ENCODE peak calls at places on chromosome 1, in eight cellular contexts. One of them, this sample, is unnamed.

GRCh38 chr1:190001187-190001586 is 476.5 kb downstream of the BRINP3 start:
- DNase-seq in glutamatergic neuron: no peak
- DNase-seq in cardiac muscle cell: no peak
- DNase-seq in Calu3: no peak
- DNase-seq in psoas muscle: no peak
- DNase-seq in upper lobe of right lung: no peak
- DNase-seq in astrocyte of the spinal cord: peak
- DNase-seq in SK-N-SH: no peak
- DNase-seq in this sample: no peak

GRCh38 chr1:2949966-2950925 is 71.0 kb upstream of the ACTRT2 start:
- DNase-seq in cardiac muscle cell: no peak
- DNase-seq in glutamatergic neuron: no peak
- DNase-seq in SK-N-SH: no peak
- DNase-seq in astrocyte of the spinal cord: no peak
- DNase-seq in psoas muscle: no peak
- DNase-seq in upper lobe of right lung: peak
- DNase-seq in Calu3: no peak
- DNase-seq in this sample: no peak

GRCh38 chr1:115478933-115479551 is 141.0 kb upstream of the NGF start:
- DNase-seq in SK-N-SH: peak
- DNase-seq in astrocyte of the spinal cord: no peak
- DNase-seq in psoas muscle: no peak
- DNase-seq in glutamatergic neuron: no peak
- DNase-seq in cardiac muscle cell: no peak
- DNase-seq in upper lobe of right lung: no peak
- DNase-seq in Calu3: no peak
- DNase-seq in this sample: no peak

GRCh38 chr1:61844006-61844405 is 101.7 kb downstream of the PATJ start:
- DNase-seq in astrocyte of the spinal cord: no peak
- DNase-seq in psoas muscle: no peak
- DNase-seq in Calu3: no peak
- DNase-seq in SK-N-SH: no peak
- DNase-seq in cardiac muscle cell: no peak
- DNase-seq in glutamatergic neuron: no peak
- DNase-seq in upper lobe of right lung: no peak
- DNase-seq in this sample: no peak

GRCh38 chr1:172219966-172220365 is 200.5 kb upstream of the C1orf105 start:
- DNase-seq in psoas muscle: no peak
- DNase-seq in upper lobe of right lung: no peak
- DNase-seq in Calu3: no peak
- DNase-seq in SK-N-SH: no peak
- DNase-seq in astrocyte of the spinal cord: no peak
- DNase-seq in glutamatergic neuron: no peak
- DNase-seq in cardiac muscle cell: no peak
- DNase-seq in this sample: no peak

GRCh38 chr1:204041232-204041767 is 31.6 kb upstream of the SOX13 start:
- DNase-seq in glutamatergic neuron: no peak
- DNase-seq in SK-N-SH: no peak
- DNase-seq in cardiac muscle cell: no peak
- DNase-seq in astrocyte of the spinal cord: no peak
- DNase-seq in Calu3: no peak
- DNase-seq in psoas muscle: peak
- DNase-seq in upper lobe of right lung: peak
- DNase-seq in this sample: no peak

GRCh38 chr1:10210841-10211804 is 753 bp downstream of the KIF1B start:
- DNase-seq in SK-N-SH: peak
- DNase-seq in astrocyte of the spinal cord: peak
- DNase-seq in Calu3: peak
- DNase-seq in cardiac muscle cell: peak
- DNase-seq in psoas muscle: peak
- DNase-seq in glutamatergic neuron: peak
- DNase-seq in upper lobe of right lung: peak
- DNase-seq in this sample: peak

GRCh38 chr1:227508431-227508830 is 54.9 kb upstream of the ZNF678 start:
- DNase-seq in astrocyte of the spinal cord: no peak
- DNase-seq in Calu3: no peak
- DNase-seq in psoas muscle: no peak
- DNase-seq in glutamatergic neuron: no peak
- DNase-seq in upper lobe of right lung: no peak
- DNase-seq in cardiac muscle cell: no peak
- DNase-seq in SK-N-SH: no peak
- DNase-seq in this sample: no peak

GRCh38 chr1:113226118-113226517 is 153.1 kb downstream of the LRIG2 start:
- DNase-seq in SK-N-SH: no peak
- DNase-seq in Calu3: no peak
- DNase-seq in astrocyte of the spinal cord: peak
- DNase-seq in psoas muscle: no peak
- DNase-seq in upper lobe of right lung: no peak
- DNase-seq in glutamatergic neuron: no peak
- DNase-seq in cardiac muscle cell: no peak
- DNase-seq in this sample: no peak

GRCh38 chr1:38138498-38139233 is 92.1 kb upstream of the POU3F1 start:
- DNase-seq in astrocyte of the spinal cord: peak
- DNase-seq in psoas muscle: peak
- DNase-seq in Calu3: no peak
- DNase-seq in cardiac muscle cell: peak
- DNase-seq in upper lobe of right lung: peak
- DNase-seq in SK-N-SH: no peak
- DNase-seq in glutamatergic neuron: no peak
- DNase-seq in this sample: peak

GRCh38 chr1:46118856-46119255 is 13.6 kb downstream of the PIK3R3 start:
- DNase-seq in cardiac muscle cell: no peak
- DNase-seq in glutamatergic neuron: no peak
- DNase-seq in SK-N-SH: no peak
- DNase-seq in psoas muscle: no peak
- DNase-seq in Calu3: no peak
- DNase-seq in upper lobe of right lung: no peak
- DNase-seq in astrocyte of the spinal cord: no peak
- DNase-seq in this sample: no peak

GRCh38 chr1:42260376-42261078 is 74.5 kb downstream of the FOXJ3 start:
- DNase-seq in cardiac muscle cell: no peak
- DNase-seq in Calu3: no peak
- DNase-seq in glutamatergic neuron: no peak
- DNase-seq in SK-N-SH: no peak
- DNase-seq in astrocyte of the spinal cord: no peak
- DNase-seq in psoas muscle: no peak
- DNase-seq in upper lobe of right lung: no peak
- DNase-seq in this sample: no peak

GRCh38 chr1:219144659-219145313 is 28.9 kb upstream of the LYPLAL1 start:
- DNase-seq in SK-N-SH: no peak
- DNase-seq in Calu3: no peak
- DNase-seq in psoas muscle: no peak
- DNase-seq in astrocyte of the spinal cord: no peak
- DNase-seq in upper lobe of right lung: no peak
- DNase-seq in cardiac muscle cell: no peak
- DNase-seq in glutamatergic neuron: no peak
- DNase-seq in this sample: no peak

GRCh38 chr1:71400050-71400449 is 319.2 kb upstream of the ZRANB2 start:
- DNase-seq in upper lobe of right lung: no peak
- DNase-seq in cardiac muscle cell: no peak
- DNase-seq in astrocyte of the spinal cord: no peak
- DNase-seq in psoas muscle: no peak
- DNase-seq in Calu3: no peak
- DNase-seq in SK-N-SH: no peak
- DNase-seq in glutamatergic neuron: no peak
- DNase-seq in this sample: no peak

GRCh38 chr1:201713093-201713810 is 115.7 kb upstream of the IPO9 start:
- DNase-seq in cardiac muscle cell: peak
- DNase-seq in astrocyte of the spinal cord: peak
- DNase-seq in glutamatergic neuron: peak
- DNase-seq in psoas muscle: peak
- DNase-seq in SK-N-SH: no peak
- DNase-seq in upper lobe of right lung: peak
- DNase-seq in Calu3: peak
- DNase-seq in this sample: peak

GRCh38 chr1:19478241-19478780 is 7.0 kb downstream of the CAPZB start:
- DNase-seq in upper lobe of right lung: no peak
- DNase-seq in psoas muscle: no peak
- DNase-seq in glutamatergic neuron: no peak
- DNase-seq in SK-N-SH: no peak
- DNase-seq in Calu3: no peak
- DNase-seq in astrocyte of the spinal cord: no peak
- DNase-seq in cardiac muscle cell: no peak
- DNase-seq in this sample: no peak

GRCh38 chr1:151612506-151613274 is 840 bp downstream of the SNX27 start:
- DNase-seq in glutamatergic neuron: peak
- DNase-seq in psoas muscle: peak
- DNase-seq in cardiac muscle cell: peak
- DNase-seq in astrocyte of the spinal cord: no peak
- DNase-seq in upper lobe of right lung: peak
- DNase-seq in Calu3: no peak
- DNase-seq in SK-N-SH: peak
- DNase-seq in this sample: no peak

GRCh38 chr1:119140177-119141019 is at the start of gene WARS2:
- DNase-seq in Calu3: peak
- DNase-seq in glutamatergic neuron: peak
- DNase-seq in psoas muscle: peak
- DNase-seq in upper lobe of right lung: peak
- DNase-seq in SK-N-SH: peak
- DNase-seq in astrocyte of the spinal cord: peak
- DNase-seq in cardiac muscle cell: peak
- DNase-seq in this sample: peak

GRCh38 chr1:165235158-165235776 is 121.2 kb downstream of the LMX1A start:
- DNase-seq in glutamatergic neuron: peak
- DNase-seq in Calu3: no peak
- DNase-seq in SK-N-SH: peak
- DNase-seq in astrocyte of the spinal cord: no peak
- DNase-seq in cardiac muscle cell: peak
- DNase-seq in upper lobe of right lung: no peak
- DNase-seq in psoas muscle: peak
- DNase-seq in this sample: no peak

GRCh38 chr1:200226268-200226968 is 183.4 kb downstream of the ZNF281 start:
- DNase-seq in astrocyte of the spinal cord: no peak
- DNase-seq in glutamatergic neuron: no peak
- DNase-seq in upper lobe of right lung: no peak
- DNase-seq in Calu3: no peak
- DNase-seq in cardiac muscle cell: no peak
- DNase-seq in psoas muscle: no peak
- DNase-seq in SK-N-SH: no peak
- DNase-seq in this sample: no peak

GRCh38 chr1:231981675-231982074 is 355.1 kb downstream of the DISC1 start:
- DNase-seq in upper lobe of right lung: no peak
- DNase-seq in psoas muscle: no peak
- DNase-seq in Calu3: no peak
- DNase-seq in astrocyte of the spinal cord: no peak
- DNase-seq in SK-N-SH: no peak
- DNase-seq in cardiac muscle cell: no peak
- DNase-seq in glutamatergic neuron: no peak
- DNase-seq in this sample: no peak

GRCh38 chr1:208924011-208924410 is 659.5 kb upstream of the CAMK1G start:
- DNase-seq in cardiac muscle cell: no peak
- DNase-seq in SK-N-SH: no peak
- DNase-seq in glutamatergic neuron: no peak
- DNase-seq in upper lobe of right lung: no peak
- DNase-seq in astrocyte of the spinal cord: peak
- DNase-seq in Calu3: no peak
- DNase-seq in psoas muscle: no peak
- DNase-seq in this sample: no peak

GRCh38 chr1:192580351-192580962 is 4.9 kb downstream of the RGS1 start:
- DNase-seq in SK-N-SH: no peak
- DNase-seq in glutamatergic neuron: no peak
- DNase-seq in upper lobe of right lung: no peak
- DNase-seq in astrocyte of the spinal cord: peak
- DNase-seq in Calu3: peak
- DNase-seq in psoas muscle: no peak
- DNase-seq in cardiac muscle cell: peak
- DNase-seq in this sample: peak

GRCh38 chr1:116919802-116920201 is 10.1 kb downstream of the PTGFRN start:
- DNase-seq in Calu3: no peak
- DNase-seq in cardiac muscle cell: peak
- DNase-seq in glutamatergic neuron: no peak
- DNase-seq in upper lobe of right lung: no peak
- DNase-seq in SK-N-SH: peak
- DNase-seq in astrocyte of the spinal cord: no peak
- DNase-seq in psoas muscle: no peak
- DNase-seq in this sample: no peak
- TF ChIP-seq CTCF in Calu3: no peak
- TF ChIP-seq CTCF in cardiac muscle cell: no peak
- TF ChIP-seq CTCF in glutamatergic neuron: no peak
- TF ChIP-seq CTCF in upper lobe of right lung: no peak
- TF ChIP-seq CTCF in SK-N-SH: no peak
- TF ChIP-seq CTCF in astrocyte of the spinal cord: no peak
- TF ChIP-seq CTCF in psoas muscle: no peak
- TF ChIP-seq CTCF in this sample: no peak

DNA sequence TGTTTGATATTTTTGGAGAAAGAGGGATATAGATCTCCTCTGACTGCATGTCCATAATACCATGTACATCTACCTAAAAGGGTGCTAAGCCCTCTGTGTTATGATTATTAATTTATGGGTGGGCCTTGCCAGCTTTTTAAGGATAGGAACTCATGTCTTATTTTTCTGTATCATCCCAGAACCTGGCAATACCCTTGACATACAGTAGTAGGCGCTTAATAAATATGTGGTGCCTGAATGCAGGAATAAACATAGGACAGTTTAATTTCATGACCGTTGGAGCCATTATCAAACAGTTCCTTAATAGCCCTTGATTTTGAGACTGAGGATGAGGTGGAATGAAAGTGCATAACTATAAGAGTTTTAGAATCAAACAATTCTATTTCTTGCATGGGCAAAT is 12.5 kb upstream of the ATP6V1G3 start:
- DNase-seq in astrocyte of the spinal cord: no peak
- DNase-seq in glutamatergic neuron: no peak
- DNase-seq in cardiac muscle cell: no peak
- DNase-seq in psoas muscle: no peak
- DNase-seq in Calu3: no peak
- DNase-seq in upper lobe of right lung: no peak
- DNase-seq in SK-N-SH: no peak
- DNase-seq in this sample: no peak
- TF ChIP-seq CTCF in astrocyte of the spinal cord: no peak
- TF ChIP-seq CTCF in glutamatergic neuron: no peak
- TF ChIP-seq CTCF in cardiac muscle cell: no peak
- TF ChIP-seq CTCF in psoas muscle: no peak
- TF ChIP-seq CTCF in Calu3: no peak
- TF ChIP-seq CTCF in upper lobe of right lung: no peak
- TF ChIP-seq CTCF in SK-N-SH: peak
- TF ChIP-seq CTCF in this sample: peak

DNA sequence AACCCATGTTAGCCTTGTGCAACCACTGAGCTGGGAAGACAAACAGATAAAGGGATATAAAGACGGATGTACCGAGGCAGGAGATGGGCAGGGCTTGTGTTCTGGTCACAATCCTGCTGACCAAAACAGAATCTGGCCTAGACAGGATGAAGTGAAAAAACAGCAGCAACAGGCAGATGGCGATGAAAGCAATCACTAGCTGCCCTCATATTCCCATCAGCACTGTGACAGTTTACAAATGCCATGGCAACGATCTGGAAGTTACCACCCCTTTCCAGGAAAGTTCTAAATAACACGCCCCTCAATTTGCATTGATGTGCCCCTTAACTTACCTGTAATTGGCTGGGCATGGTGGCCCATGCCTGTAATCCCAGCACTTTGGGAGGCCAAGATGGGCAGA is 40.6 kb upstream of the CD46 start:
- DNase-seq in astrocyte of the spinal cord: no peak
- DNase-seq in psoas muscle: no peak
- DNase-seq in SK-N-SH: no peak
- DNase-seq in cardiac muscle cell: no peak
- DNase-seq in glutamatergic neuron: no peak
- DNase-seq in Calu3: peak
- DNase-seq in upper lobe of right lung: no peak
- DNase-seq in this sample: peak
- TF ChIP-seq CTCF in astrocyte of the spinal cord: peak
- TF ChIP-seq CTCF in psoas muscle: no peak
- TF ChIP-seq CTCF in SK-N-SH: no peak
- TF ChIP-seq CTCF in cardiac muscle cell: no peak
- TF ChIP-seq CTCF in glutamatergic neuron: no peak
- TF ChIP-seq CTCF in Calu3: no peak
- TF ChIP-seq CTCF in upper lobe of right lung: no peak
- TF ChIP-seq CTCF in this sample: peak

GRCh38 chr1:186487163-186487562 is 26.2 kb upstream of the PDC start:
- DNase-seq in cardiac muscle cell: no peak
- DNase-seq in SK-N-SH: no peak
- DNase-seq in upper lobe of right lung: no peak
- DNase-seq in psoas muscle: no peak
- DNase-seq in astrocyte of the spinal cord: peak
- DNase-seq in Calu3: no peak
- DNase-seq in glutamatergic neuron: no peak
- DNase-seq in this sample: no peak
- TF ChIP-seq CTCF in cardiac muscle cell: no peak
- TF ChIP-seq CTCF in SK-N-SH: peak
- TF ChIP-seq CTCF in upper lobe of right lung: no peak
- TF ChIP-seq CTCF in psoas muscle: no peak
- TF ChIP-seq CTCF in astrocyte of the spinal cord: no peak
- TF ChIP-seq CTCF in Calu3: no peak
- TF ChIP-seq CTCF in glutamatergic neuron: no peak
- TF ChIP-seq CTCF in this sample: peak

This sample was measured in HFFc6.